ENCODE peak calls at places on chromosome 18, in nine cellular contexts. E is transverse colon, Y is ovary, Q is WTC11, P is OCI-LY7, I is uterus, X is sigmoid colon, G is bronchial epithelial cell, Z is cardiac muscle cell. D is an unnamed sample.
A peak's percentile ranks its signal among the peaks of the same experiment; 100 is the strongest.

GRCh38 chr18:5992381-5992780 is 97.1 kb upstream of the TMEM200C start:
- DNase-seq in E (no peak), Y (no peak), Q (no peak), P (no peak), I (no peak), X (no peak), G (no peak), Z (no peak), D (peak; percentile 48)

GRCh38 chr18:9619990-9620389 is 5.6 kb upstream of the PPP4R1 start:
- DNase-seq in E (no peak), Y (no peak), Q (no peak), P (no peak), I (no peak), X (no peak), G (no peak), Z (peak; percentile 66), D (no peak)

GRCh38 chr18:40676676-40677075 is 1278.4 kb upstream of the PIK3C3 start:
- DNase-seq in E (no peak), Y (no peak), Q (no peak), P (no peak), I (no peak), X (no peak), G (peak; percentile 93), Z (peak; percentile 9), D (no peak)

GRCh38 chr18:4035521-4035920 is 419.6 kb downstream of the DLGAP1 start:
- DNase-seq in E (no peak), Y (no peak), Q (no peak), P (no peak), I (no peak), X (no peak), G (peak; percentile 38), Z (no peak), D (no peak)

GRCh38 chr18:28875059-28875458 is 698.1 kb upstream of the CDH2 start:
- DNase-seq in E (no peak), Y (no peak), Q (no peak), P (no peak), I (no peak), X (no peak), G (no peak), Z (no peak), D (no peak)

GRCh38 chr18:47109049-47109448 is 41.3 kb downstream of the HDHD2 start:
- DNase-seq in E (no peak), Y (no peak), Q (no peak), P (no peak), I (no peak), X (no peak), G (no peak), Z (no peak), D (no peak)

GRCh38 chr18:40607741-40608140 is 1347.3 kb upstream of the PIK3C3 start:
- DNase-seq in E (no peak), Y (no peak), Q (no peak), P (no peak), I (no peak), X (no peak), G (no peak), Z (peak; percentile 29), D (no peak)

GRCh38 chr18:64966667-64967066 is 784.1 kb upstream of the CDH7 start:
- DNase-seq in E (no peak), Y (no peak), Q (peak; percentile 33), P (no peak), I (no peak), X (no peak), G (peak; percentile 6), Z (no peak), D (no peak)

GRCh38 chr18:65567372-65567771 is 183.4 kb upstream of the CDH7 start:
- DNase-seq in E (no peak), Y (no peak), Q (no peak), P (no peak), I (no peak), X (no peak), G (peak; percentile 56), Z (no peak), D (no peak)

GRCh38 chr18:61635901-61636528 is 256.8 kb downstream of the RNF152 start:
- DNase-seq in E (peak; percentile 86), Y (peak; percentile 53), Q (peak; percentile 62), P (peak; percentile 31), I (peak; percentile 61), X (peak; percentile 68), G (peak; percentile 38), Z (peak; percentile 68), D (no peak)

GRCh38 chr18:62781262-62781661 is 65.9 kb downstream of the PHLPP1 start:
- DNase-seq in E (no peak), Y (no peak), Q (no peak), P (no peak), I (no peak), X (no peak), G (peak; percentile 57), Z (no peak), D (no peak)

GRCh38 chr18:5197032-5197434 is at the start of gene AKAIN1:
- DNase-seq in E (peak; percentile 9), Y (peak; percentile 45), Q (peak; percentile 76), P (no peak), I (no peak), X (no peak), G (no peak), Z (peak; percentile 66), D (peak; percentile 87)

GRCh38 chr18:32701288-32701687 is 71.5 kb downstream of the KLHL14 start:
- DNase-seq in E (no peak), Y (no peak), Q (no peak), P (no peak), I (no peak), X (no peak), G (no peak), Z (no peak), D (no peak)

GRCh38 chr18:52008330-52008729 is 331.7 kb upstream of the DCC start:
- DNase-seq in E (no peak), Y (no peak), Q (no peak), P (no peak), I (no peak), X (no peak), G (no peak), Z (no peak), D (no peak)

GRCh38 chr18:52002600-52002999 is 337.4 kb upstream of the DCC start:
- DNase-seq in E (no peak), Y (no peak), Q (no peak), P (no peak), I (no peak), X (no peak), G (no peak), Z (no peak), D (no peak)

GRCh38 chr18:52009958-52010357 is 330.0 kb upstream of the DCC start:
- DNase-seq in E (no peak), Y (no peak), Q (no peak), P (no peak), I (no peak), X (no peak), G (no peak), Z (no peak), D (no peak)

DNA sequence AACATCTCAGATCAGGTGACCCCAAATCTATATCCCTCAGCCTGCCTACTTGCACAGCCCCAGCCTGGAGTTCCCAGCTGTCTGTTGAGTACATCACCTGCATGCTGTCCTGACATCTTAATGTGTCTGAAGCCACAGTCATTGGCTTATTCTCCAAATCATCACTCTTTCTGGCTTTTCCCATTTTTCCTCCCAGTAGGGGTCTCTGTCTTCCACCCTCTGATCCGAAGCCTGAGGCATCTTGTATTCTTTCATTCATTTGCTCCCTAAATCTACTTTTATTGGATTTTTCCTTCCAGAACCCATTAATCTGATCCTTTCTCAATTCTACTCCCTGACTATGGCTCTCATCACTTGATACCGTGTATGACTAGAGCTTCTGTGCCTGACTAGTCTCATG is 332.9 kb upstream of the DCC start:
- DNase-seq in E (no peak), Y (no peak), Q (no peak), P (no peak), I (no peak), X (no peak), G (no peak), Z (no peak), D (no peak)
- TF ChIP-seq CTCF in E (no peak), Y (no peak), Q (no peak), P (no peak), I (no peak), X (no peak), G (no peak), Z (no peak), D (no peak)

GRCh38 chr18:70072678-70073077 is 125.0 kb upstream of the CD226 start:
- DNase-seq in E (no peak), Y (no peak), Q (no peak), P (no peak), I (no peak), X (no peak), G (peak; percentile 52), Z (peak; percentile 68), D (no peak)

GRCh38 chr18:70074091-70074490 is 126.4 kb upstream of the CD226 start:
- DNase-seq in E (no peak), Y (no peak), Q (no peak), P (no peak), I (no peak), X (no peak), G (no peak), Z (no peak), D (no peak)

GRCh38 chr18:70069965-70070364 is 122.3 kb upstream of the CD226 start:
- DNase-seq in E (no peak), Y (no peak), Q (no peak), P (no peak), I (no peak), X (no peak), G (no peak), Z (no peak), D (no peak)

GRCh38 chr18:70073442-70073841 is 125.8 kb upstream of the CD226 start:
- DNase-seq in E (no peak), Y (no peak), Q (no peak), P (no peak), I (no peak), X (no peak), G (no peak), Z (no peak), D (no peak)

DNA sequence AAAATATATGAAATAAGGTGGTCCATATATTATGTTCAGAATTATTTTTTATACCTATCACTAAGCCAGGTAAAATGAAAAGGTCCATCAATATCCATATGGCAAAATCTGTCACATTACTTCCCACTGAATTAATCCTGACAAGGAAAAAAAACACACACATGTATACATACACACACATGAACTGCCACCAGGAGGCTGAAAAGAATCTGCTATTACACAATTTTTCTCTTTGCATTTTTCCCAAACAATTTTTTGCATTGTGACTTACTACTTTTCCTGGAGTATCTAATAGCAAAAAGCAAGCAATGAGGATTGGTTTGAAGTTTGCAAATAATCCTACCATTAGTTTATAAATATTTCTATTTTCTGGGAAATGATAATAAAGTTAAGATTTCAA is 128.2 kb upstream of the CD226 start:
- DNase-seq in E (no peak), Y (no peak), Q (no peak), P (no peak), I (no peak), X (no peak), G (no peak), Z (peak; percentile 8), D (no peak)
- TF ChIP-seq CTCF in E (no peak), Y (no peak), Q (no peak), P (no peak), I (no peak), X (no peak), G (no peak), Z (peak; percentile 29), D (peak; percentile 17)

GRCh38 chr18:79490593-79491551 is 95.1 kb downstream of the NFATC1 start:
- DNase-seq in E (no peak), Y (peak; percentile 32), Q (no peak), P (no peak), I (no peak), X (peak; percentile 64), G (no peak), Z (no peak), D (no peak)
- TF ChIP-seq CTCF in E (no peak), Y (no peak), Q (no peak), P (no peak), I (no peak), X (no peak), G (no peak), Z (no peak), D (no peak)

GRCh38 chr18:59056706-59057492 is 82.8 kb upstream of the SEC11C start:
- DNase-seq in E (peak; percentile 83), Y (peak; percentile 81), Q (peak; percentile 85), P (peak; percentile 73), I (peak; percentile 69), X (peak; percentile 72), G (peak; percentile 55), Z (peak; percentile 75), D (peak; percentile 90)
- TF ChIP-seq CTCF in E (peak; percentile 55), Y (peak; percentile 62), Q (peak; percentile 86), P (peak; percentile 81), I (peak; percentile 73), X (no peak), G (peak; percentile 90), Z (peak; percentile 69), D (peak; percentile 93)